ENCODE peak calls at places on chromosome 18, in six cellular contexts. One of them, this sample, is unnamed. For H3K4me1, the result is how much of the 10 kb centered on the place peaks cover.

GRCh38 chr18:63216911-63217311 is 102.7 kb downstream of the BCL2 start:
- DNase-seq in H1: no peak
- DNase-seq in H9: no peak
- DNase-seq in trophoblast cell: no peak
- DNase-seq in IMR-90: no peak
- DNase-seq in mesenchymal stem cell: peak
- DNase-seq in this sample: no peak

GRCh38 chr18:36539674-36540073 is 242.2 kb downstream of the FHOD3 start:
- DNase-seq in H9: no peak
- DNase-seq in mesenchymal stem cell: no peak
- DNase-seq in trophoblast cell: no peak
- DNase-seq in H1: no peak
- DNase-seq in IMR-90: peak
- DNase-seq in this sample: no peak

GRCh38 chr18:48127546-48128105 is 197.2 kb upstream of the SMAD2 start:
- DNase-seq in trophoblast cell: no peak
- DNase-seq in H1: no peak
- DNase-seq in IMR-90: no peak
- DNase-seq in H9: no peak
- DNase-seq in mesenchymal stem cell: no peak
- DNase-seq in this sample: no peak

GRCh38 chr18:32086866-32087265 is 4.8 kb upstream of the RNF138 start:
- DNase-seq in trophoblast cell: no peak
- DNase-seq in mesenchymal stem cell: no peak
- DNase-seq in H9: no peak
- DNase-seq in IMR-90: peak
- DNase-seq in H1: no peak
- DNase-seq in this sample: no peak

GRCh38 chr18:74722237-74722636 is 124.6 kb downstream of the ZNF407 start:
- DNase-seq in mesenchymal stem cell: no peak
- DNase-seq in IMR-90: peak
- DNase-seq in trophoblast cell: no peak
- DNase-seq in H9: no peak
- DNase-seq in H1: no peak
- DNase-seq in this sample: no peak

GRCh38 chr18:69958422-69958821 is 10.7 kb upstream of the CD226 start:
- DNase-seq in trophoblast cell: no peak
- DNase-seq in H9: no peak
- DNase-seq in IMR-90: no peak
- DNase-seq in mesenchymal stem cell: no peak
- DNase-seq in H1: no peak
- DNase-seq in this sample: no peak

GRCh38 chr18:46155652-46156051 is 51.5 kb downstream of the HAUS1 start:
- DNase-seq in H1: no peak
- DNase-seq in trophoblast cell: peak
- DNase-seq in H9: no peak
- DNase-seq in mesenchymal stem cell: peak
- DNase-seq in IMR-90: peak
- DNase-seq in this sample: no peak

GRCh38 chr18:49089049-49089448 is 138.3 kb upstream of the SMAD7 start:
- DNase-seq in mesenchymal stem cell: no peak
- DNase-seq in H1: no peak
- DNase-seq in IMR-90: no peak
- DNase-seq in H9: no peak
- DNase-seq in trophoblast cell: no peak
- DNase-seq in this sample: no peak

GRCh38 chr18:70025580-70025979 is 77.9 kb upstream of the CD226 start:
- DNase-seq in H9: no peak
- DNase-seq in IMR-90: no peak
- DNase-seq in trophoblast cell: no peak
- DNase-seq in mesenchymal stem cell: no peak
- DNase-seq in H1: no peak
- DNase-seq in this sample: no peak

DNA sequence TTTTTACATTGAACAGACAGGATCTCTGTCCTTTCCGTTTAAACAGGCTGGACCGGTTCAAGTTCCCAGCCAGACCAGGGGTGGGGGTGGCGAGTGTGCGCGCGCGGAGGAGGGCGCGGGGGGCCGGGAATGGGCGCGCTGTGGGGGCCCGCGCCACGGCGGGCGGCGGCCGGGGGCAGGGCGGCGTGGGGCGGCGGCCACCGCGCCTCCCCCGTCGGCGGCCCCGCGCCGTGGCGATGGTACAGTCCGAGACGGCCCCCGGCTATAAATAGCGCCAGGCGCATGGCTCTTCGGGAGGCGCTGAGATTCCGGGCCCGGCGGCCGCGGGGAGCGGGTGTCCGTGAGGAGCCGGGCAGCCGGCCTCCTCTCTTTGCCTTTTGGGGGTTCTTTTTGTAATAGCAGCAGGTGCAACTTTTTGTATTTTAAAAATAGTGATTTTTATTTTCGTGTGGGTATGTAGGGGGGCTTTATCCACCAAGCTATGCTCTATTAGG is 434 bp upstream of the CELF4 start:
- DNase-seq in mesenchymal stem cell: peak
- DNase-seq in trophoblast cell: no peak
- DNase-seq in IMR-90: peak
- DNase-seq in H9: peak
- DNase-seq in H1: peak
- DNase-seq in this sample: peak
- H4K91ac ChIP-seq in mesenchymal stem cell: no peak
- H4K91ac ChIP-seq in trophoblast cell: no peak
- H4K91ac ChIP-seq in IMR-90: no peak
- H4K91ac ChIP-seq in H9: no peak
- H4K91ac ChIP-seq in H1: no peak
- H4K91ac ChIP-seq in this sample: no peak

DNA sequence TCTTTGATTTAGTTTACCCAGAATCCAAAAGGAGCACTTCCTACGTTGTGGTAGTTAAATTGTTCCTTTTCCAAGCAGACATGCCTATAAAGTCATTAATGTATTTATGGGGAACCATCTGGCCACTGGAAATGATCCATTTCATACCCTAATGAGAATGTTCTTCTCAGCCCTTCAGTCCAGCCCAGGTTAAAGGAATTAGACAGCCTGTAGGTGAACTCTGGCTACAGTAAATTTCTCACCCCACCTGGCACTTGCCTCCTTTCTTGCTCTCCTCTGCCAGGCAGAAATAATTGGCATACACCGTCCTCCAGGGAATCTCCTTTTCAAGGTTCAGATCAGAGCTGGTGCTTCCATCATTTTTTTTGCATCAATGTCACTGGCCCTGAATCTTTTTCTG is 121.1 kb downstream of the SETBP1 start:
- DNase-seq in mesenchymal stem cell: no peak
- DNase-seq in trophoblast cell: no peak
- DNase-seq in IMR-90: no peak
- DNase-seq in H1: no peak
- DNase-seq in H9: no peak
- DNase-seq in this sample: no peak
- H3K4me1 ChIP-seq in mesenchymal stem cell: under half
- H3K4me1 ChIP-seq in trophoblast cell: under half
- H3K4me1 ChIP-seq in IMR-90: under half
- H3K4me1 ChIP-seq in H1: under half
- H3K4me1 ChIP-seq in H9: under half
- H3K4me1 ChIP-seq in this sample: under half

GRCh38 chr18:10135302-10135926 is 221.6 kb downstream of the VAPA start:
- DNase-seq in trophoblast cell: no peak
- DNase-seq in H9: no peak
- DNase-seq in IMR-90: no peak
- DNase-seq in H1: no peak
- DNase-seq in mesenchymal stem cell: no peak
- DNase-seq in this sample: no peak
- H4K91ac ChIP-seq in trophoblast cell: no peak
- H4K91ac ChIP-seq in H9: no peak
- H4K91ac ChIP-seq in IMR-90: no peak
- H4K91ac ChIP-seq in H1: no peak
- H4K91ac ChIP-seq in mesenchymal stem cell: no peak
- H4K91ac ChIP-seq in this sample: no peak

GRCh38 chr18:56999823-57000222 is 147.1 kb upstream of the BOD1L2 start:
- DNase-seq in trophoblast cell: no peak
- DNase-seq in H9: no peak
- DNase-seq in mesenchymal stem cell: no peak
- DNase-seq in H1: no peak
- DNase-seq in IMR-90: no peak
- DNase-seq in this sample: no peak

GRCh38 chr18:56995579-56996194 is 151.2 kb upstream of the BOD1L2 start:
- DNase-seq in mesenchymal stem cell: no peak
- DNase-seq in H1: no peak
- DNase-seq in H9: no peak
- DNase-seq in IMR-90: no peak
- DNase-seq in trophoblast cell: no peak
- DNase-seq in this sample: no peak

GRCh38 chr18:56992777-56993176 is 154.1 kb upstream of the BOD1L2 start:
- DNase-seq in IMR-90: peak
- DNase-seq in trophoblast cell: no peak
- DNase-seq in mesenchymal stem cell: no peak
- DNase-seq in H9: no peak
- DNase-seq in H1: no peak
- DNase-seq in this sample: no peak

GRCh38 chr18:57002627-57003026 is 144.3 kb upstream of the BOD1L2 start:
- DNase-seq in trophoblast cell: no peak
- DNase-seq in IMR-90: no peak
- DNase-seq in mesenchymal stem cell: no peak
- DNase-seq in H9: no peak
- DNase-seq in H1: no peak
- DNase-seq in this sample: no peak

DNA sequence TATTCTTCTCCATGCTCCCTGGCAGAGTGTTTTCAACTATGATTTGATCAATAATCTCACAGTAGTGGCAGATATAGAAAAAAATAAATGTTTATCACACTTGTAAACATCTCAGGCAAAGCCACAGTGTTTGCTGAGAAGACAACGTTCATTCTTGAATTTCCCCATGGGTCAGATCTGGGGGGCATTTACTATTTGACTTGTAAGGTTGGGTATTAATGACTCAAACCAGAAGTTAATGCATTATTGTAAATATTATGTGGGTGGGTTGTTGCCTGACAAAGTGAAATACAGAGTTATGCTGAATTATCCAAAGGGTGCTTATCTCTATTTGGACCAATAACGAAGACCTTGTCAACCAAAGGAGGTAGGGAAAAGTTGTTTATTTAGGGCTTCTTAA is 149.7 kb upstream of the BOD1L2 start:
- DNase-seq in mesenchymal stem cell: no peak
- DNase-seq in IMR-90: no peak
- DNase-seq in H9: no peak
- DNase-seq in trophoblast cell: no peak
- DNase-seq in H1: no peak
- DNase-seq in this sample: no peak
- H3K4me1 ChIP-seq in mesenchymal stem cell: under half
- H3K4me1 ChIP-seq in IMR-90: under half
- H3K4me1 ChIP-seq in H9: under half
- H3K4me1 ChIP-seq in trophoblast cell: under half
- H3K4me1 ChIP-seq in H1: under half
- H3K4me1 ChIP-seq in this sample: under half

GRCh38 chr18:42798606-42799005 is 316.9 kb downstream of the RIT2 start:
- DNase-seq in trophoblast cell: no peak
- DNase-seq in IMR-90: no peak
- DNase-seq in mesenchymal stem cell: peak
- DNase-seq in H9: no peak
- DNase-seq in H1: no peak
- DNase-seq in this sample: no peak

GRCh38 chr18:42801706-42802105 is 313.8 kb downstream of the RIT2 start:
- DNase-seq in H1: no peak
- DNase-seq in IMR-90: no peak
- DNase-seq in mesenchymal stem cell: peak
- DNase-seq in H9: no peak
- DNase-seq in trophoblast cell: no peak
- DNase-seq in this sample: no peak
- H4K91ac ChIP-seq in H1: no peak
- H4K91ac ChIP-seq in IMR-90: no peak
- H4K91ac ChIP-seq in mesenchymal stem cell: no peak
- H4K91ac ChIP-seq in H9: no peak
- H4K91ac ChIP-seq in trophoblast cell: no peak
- H4K91ac ChIP-seq in this sample: no peak

DNA sequence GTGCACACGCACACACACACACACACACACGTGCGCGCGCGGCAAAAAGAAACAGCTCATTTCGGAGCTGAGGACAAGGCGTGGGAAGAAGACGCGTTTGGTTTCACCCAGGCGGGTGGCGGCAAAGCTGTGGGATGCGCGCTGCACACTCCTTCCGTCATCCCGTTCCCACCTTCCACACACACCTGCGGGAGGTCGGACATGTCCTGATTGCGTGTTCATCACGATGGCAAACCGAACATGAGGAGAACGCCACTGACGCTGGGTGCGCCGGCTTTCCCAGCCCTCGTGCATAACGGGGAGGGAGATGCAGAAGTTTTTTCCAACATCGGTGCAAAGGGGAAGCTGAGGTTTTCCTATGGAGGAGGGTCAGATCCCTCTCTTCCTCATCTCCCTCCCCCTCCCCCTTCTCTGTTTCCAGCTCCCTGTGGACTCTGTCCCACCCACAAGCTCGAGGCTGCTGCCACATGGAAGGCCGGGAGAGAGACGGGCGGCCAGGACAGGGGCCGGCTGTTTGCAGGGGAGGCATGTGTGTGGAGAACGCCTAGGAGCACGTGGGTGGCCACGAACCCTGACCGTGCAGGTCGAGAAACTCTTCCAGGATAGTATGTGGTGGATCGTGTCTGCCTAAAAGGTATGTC is 20.3 kb downstream of the MBP start:
- DNase-seq in trophoblast cell: no peak
- DNase-seq in H1: peak
- DNase-seq in IMR-90: no peak
- DNase-seq in mesenchymal stem cell: no peak
- DNase-seq in H9: no peak
- DNase-seq in this sample: no peak
- H3K4me1 ChIP-seq in trophoblast cell: under half
- H3K4me1 ChIP-seq in H1: under half
- H3K4me1 ChIP-seq in IMR-90: under half
- H3K4me1 ChIP-seq in mesenchymal stem cell: under half
- H3K4me1 ChIP-seq in H9: under half
- H3K4me1 ChIP-seq in this sample: under half

GRCh38 chr18:697771-698170 is 14.7 kb downstream of the ENOSF1 start:
- DNase-seq in trophoblast cell: no peak
- DNase-seq in H1: no peak
- DNase-seq in mesenchymal stem cell: no peak
- DNase-seq in IMR-90: no peak
- DNase-seq in H9: peak
- DNase-seq in this sample: no peak
- H4K91ac ChIP-seq in trophoblast cell: no peak
- H4K91ac ChIP-seq in H1: no peak
- H4K91ac ChIP-seq in mesenchymal stem cell: no peak
- H4K91ac ChIP-seq in IMR-90: no peak
- H4K91ac ChIP-seq in H9: no peak
- H4K91ac ChIP-seq in this sample: no peak

DNA sequence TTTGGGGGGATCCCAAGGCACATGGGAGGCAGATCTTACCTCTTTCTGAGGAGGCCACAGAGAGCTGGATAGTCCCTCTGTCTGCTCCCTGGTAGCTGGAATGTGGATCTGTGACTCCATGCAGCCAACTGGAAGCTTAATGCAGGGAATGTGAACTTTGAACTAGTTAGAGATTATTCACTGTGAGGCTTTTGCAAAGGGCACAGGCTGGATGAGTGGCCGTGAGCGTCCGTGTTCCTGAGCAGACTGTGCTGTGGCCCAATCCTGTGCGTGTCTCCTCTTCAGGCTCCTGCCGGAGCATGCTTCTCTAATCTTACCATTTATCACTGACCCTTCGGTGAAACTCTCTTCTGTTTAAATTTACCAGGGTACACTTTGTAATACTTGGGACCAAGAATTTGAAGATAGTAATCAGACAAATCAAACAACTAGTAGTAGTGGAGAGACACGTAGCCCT is 187.6 kb downstream of the PTPRM start:
- DNase-seq in H9: no peak
- DNase-seq in H1: no peak
- DNase-seq in IMR-90: peak
- DNase-seq in trophoblast cell: peak
- DNase-seq in mesenchymal stem cell: peak
- DNase-seq in this sample: peak
- H3K4me1 ChIP-seq in H9: under half
- H3K4me1 ChIP-seq in H1: under half
- H3K4me1 ChIP-seq in IMR-90: under half
- H3K4me1 ChIP-seq in trophoblast cell: under half
- H3K4me1 ChIP-seq in mesenchymal stem cell: under half
- H3K4me1 ChIP-seq in this sample: under half

This sample was measured in neuronal stem cell.